ENCODE peak calls at places on chromosomes 4 and X, in four cellular contexts. One of them, this sample, is unnamed.

GRCh38 chrX:140766024-140766611 is 56.6 kb downstream of the LINC00632 start:
- DNase-seq in breast epithelium: no peak
- DNase-seq in AG09309: no peak
- DNase-seq in RWPE1: peak
- DNase-seq in this sample: peak

GRCh38 chr4:16206301-16206700 is 20.0 kb downstream of the TAPT1 start:
- DNase-seq in breast epithelium: no peak
- DNase-seq in AG09309: no peak
- DNase-seq in RWPE1: no peak
- DNase-seq in this sample: no peak

GRCh38 chr4:72505314-72505744 is 63.7 kb downstream of the ADAMTS3 start:
- DNase-seq in breast epithelium: no peak
- DNase-seq in AG09309: no peak
- DNase-seq in RWPE1: peak
- DNase-seq in this sample: peak

GRCh38 chrX:21989415-21989814 is 42.7 kb upstream of the PHEX start:
- DNase-seq in breast epithelium: no peak
- DNase-seq in AG09309: no peak
- DNase-seq in RWPE1: no peak
- DNase-seq in this sample: no peak

GRCh38 chrX:155778844-155779553 is 102.1 kb upstream of the VAMP7 start:
- DNase-seq in breast epithelium: no peak
- DNase-seq in AG09309: no peak
- DNase-seq in RWPE1: no peak
- DNase-seq in this sample: no peak

GRCh38 chrX:104565791-104566687 is at the start of gene IL1RAPL2:
- DNase-seq in breast epithelium: peak
- DNase-seq in AG09309: no peak
- DNase-seq in RWPE1: peak
- DNase-seq in this sample: no peak

GRCh38 chr4:80489798-80490197 is 154.3 kb downstream of the CFAP299 start:
- DNase-seq in breast epithelium: no peak
- DNase-seq in AG09309: no peak
- DNase-seq in RWPE1: no peak
- DNase-seq in this sample: no peak

GRCh38 chrX:13254076-13254785 is 65.6 kb downstream of the ATXN3L start:
- DNase-seq in breast epithelium: no peak
- DNase-seq in AG09309: no peak
- DNase-seq in RWPE1: peak
- DNase-seq in this sample: no peak

GRCh38 chr4:179399054-179399782 is 1957.0 kb upstream of the AGA start:
- DNase-seq in breast epithelium: no peak
- DNase-seq in AG09309: no peak
- DNase-seq in RWPE1: no peak
- DNase-seq in this sample: no peak

GRCh38 chrX:110172215-110172614 is 145.7 kb downstream of the AMMECR1 start:
- DNase-seq in breast epithelium: no peak
- DNase-seq in AG09309: no peak
- DNase-seq in RWPE1: no peak
- DNase-seq in this sample: no peak

GRCh38 chr4:55397024-55397520 is 1.3 kb downstream of the TMEM165 start:
- DNase-seq in breast epithelium: peak
- DNase-seq in AG09309: no peak
- DNase-seq in RWPE1: no peak
- DNase-seq in this sample: no peak

GRCh38 chr4:109078724-109079123 is 223.7 kb downstream of the COL25A1 start:
- DNase-seq in breast epithelium: no peak
- DNase-seq in AG09309: peak
- DNase-seq in RWPE1: no peak
- DNase-seq in this sample: no peak

GRCh38 chrX:26783512-26784225 is 567.7 kb downstream of the MAGEB5 start:
- DNase-seq in breast epithelium: no peak
- DNase-seq in AG09309: no peak
- DNase-seq in RWPE1: no peak
- DNase-seq in this sample: no peak

GRCh38 chr4:99029852-99030251 is 34.3 kb downstream of the METAP1 start:
- DNase-seq in breast epithelium: no peak
- DNase-seq in AG09309: no peak
- DNase-seq in RWPE1: no peak
- DNase-seq in this sample: no peak

GRCh38 chrX:140762061-140762460 is 52.5 kb downstream of the LINC00632 start:
- DNase-seq in breast epithelium: no peak
- DNase-seq in AG09309: no peak
- DNase-seq in RWPE1: peak
- DNase-seq in this sample: no peak

GRCh38 chrX:1222511-1223252 is 10.2 kb upstream of the CRLF2 start:
- DNase-seq in breast epithelium: no peak
- DNase-seq in AG09309: no peak
- DNase-seq in RWPE1: no peak
- DNase-seq in this sample: no peak

GRCh38 chr4:144648042-144648441 is 2.1 kb downstream of the HHIP start:
- DNase-seq in breast epithelium: no peak
- DNase-seq in AG09309: no peak
- DNase-seq in RWPE1: no peak
- DNase-seq in this sample: no peak

GRCh38 chrX:153828723-153829548 is 1.4 kb downstream of the PDZD4 start:
- DNase-seq in breast epithelium: no peak
- DNase-seq in AG09309: no peak
- DNase-seq in RWPE1: no peak
- DNase-seq in this sample: no peak

GRCh38 chr4:83019794-83020497 is 9.3 kb upstream of the LIN54 start:
- DNase-seq in breast epithelium: no peak
- DNase-seq in AG09309: no peak
- DNase-seq in RWPE1: no peak
- DNase-seq in this sample: no peak

This sample was measured in HFF-Myc.